ENCODE peak calls at places on chromosome 17, in ten cellular contexts. J, E, L, Y, Z, X, S, U, K and F are unnamed samples. For H3K36me3 and H3K9me3, the result is how much of the 10 kb centered on the place peaks cover.

GRCh38 chr17:7955414-7956042 is 23.5 kb downstream of the CNTROB start:
- DNase-seq in Z (no peak), X (no peak), K (no peak), Y (no peak), S (no peak), L (no peak), U (no peak), E (no peak), J (no peak), F (no peak)

GRCh38 chr17:8310601-8311123 is 621 bp downstream of the ARHGEF15 start:
- DNase-seq in Y (no peak), S (no peak), J (peak), X (no peak), E (no peak), K (no peak), L (no peak), Z (no peak), U (no peak), F (no peak)

GRCh38 chr17:35726609-35727460 is 4.6 kb upstream of the RASL10B start:
- DNase-seq in U (no peak), K (peak), Y (peak), J (peak), Z (no peak), L (peak), S (peak), X (no peak), E (no peak), F (no peak)

GRCh38 chr17:34892864-34893263 is 68.4 kb downstream of the CCT6B start:
- DNase-seq in J (no peak), E (no peak), Y (no peak), U (no peak), S (peak), X (peak), K (no peak), Z (no peak), L (no peak), F (no peak)

GRCh38 chr17:20925954-20926353 is 116.9 kb downstream of the USP22 start:
- DNase-seq in J (no peak), Y (no peak), E (no peak), K (no peak), U (no peak), X (no peak), L (no peak), Z (no peak), S (no peak), F (no peak)

GRCh38 chr17:17682293-17682736 is 1.1 kb downstream of the RAI1 start:
- DNase-seq in J (peak), Z (peak), L (no peak), X (peak), E (no peak), Y (no peak), S (no peak), U (peak), K (peak), F (no peak)

GRCh38 chr17:80795090-80795609 is 196.5 kb upstream of the CHMP6 start:
- DNase-seq in E (peak), L (no peak), X (no peak), Z (no peak), U (no peak), S (no peak), J (no peak), K (no peak), Y (no peak), F (peak)

GRCh38 chr17:49717371-49717841 is 9.6 kb upstream of the SLC35B1 start:
- DNase-seq in U (no peak), E (no peak), J (peak), K (no peak), Y (no peak), S (peak), X (no peak), L (peak), Z (no peak), F (no peak)

GRCh38 chr17:47192549-47192948 is 3.5 kb upstream of the CDC27 start:
- DNase-seq in Z (no peak), U (no peak), Y (no peak), J (no peak), K (no peak), E (no peak), L (no peak), X (no peak), S (no peak), F (no peak)

GRCh38 chr17:73042809-73043685 is 49.4 kb downstream of the SLC39A11 start:
- DNase-seq in J (peak), U (no peak), X (no peak), Y (peak), E (no peak), S (no peak), K (no peak), Z (no peak), L (no peak), F (no peak)

GRCh38 chr17:67441052-67441738 is 64.1 kb downstream of the PITPNC1 start:
- DNase-seq in K (peak), X (no peak), Y (peak), U (no peak), L (no peak), E (no peak), S (peak), Z (no peak), J (no peak), F (no peak)

GRCh38 chr17:40298726-40299125 is 10.3 kb upstream of the RARA start:
- DNase-seq in K (no peak), L (no peak), X (no peak), Y (peak), J (no peak), S (no peak), U (no peak), E (no peak), Z (no peak), F (no peak)

GRCh38 chr17:46774108-46774737 is 44.3 kb downstream of the WNT3 start:
- DNase-seq in K (no peak), Y (no peak), Z (no peak), J (peak), X (no peak), S (no peak), U (no peak), E (no peak), L (no peak), F (no peak)

GRCh38 chr17:8056976-8057625 is 18.2 kb downstream of the ALOX15B start:
- DNase-seq in L (no peak), S (no peak), U (no peak), X (no peak), Z (peak), J (no peak), K (no peak), E (peak), Y (no peak), F (no peak)

GRCh38 chr17:21005803-21006202 is 37.0 kb downstream of the USP22 start:
- DNase-seq in E (no peak), S (no peak), J (no peak), U (no peak), L (no peak), X (no peak), Y (no peak), Z (peak), K (no peak), F (no peak)

GRCh38 chr17:75910699-75911098 is 6.0 kb upstream of the MRPL38 start:
- DNase-seq in L (no peak), S (no peak), J (no peak), K (no peak), E (no peak), Z (no peak), Y (no peak), U (peak), X (no peak), F (no peak)

GRCh38 chr17:76696763-76697701 is 13.7 kb downstream of the MXRA7 start:
- DNase-seq in L (peak), J (peak), Y (no peak), S (peak), K (no peak), E (no peak), X (peak), U (no peak), Z (peak), F (no peak)

GRCh38 chr17:65260626-65261025 is 123.5 kb downstream of the RGS9 start:
- DNase-seq in Y (no peak), X (no peak), U (no peak), L (no peak), Z (no peak), K (no peak), S (no peak), J (no peak), E (no peak), F (no peak)

GRCh38 chr17:15886804-15887203 is 58.1 kb upstream of the ADORA2B start:
- DNase-seq in S (no peak), Y (no peak), Z (no peak), K (no peak), E (no peak), U (no peak), X (no peak), L (no peak), J (no peak), F (no peak)

GRCh38 chr17:39204245-39204644 is 4.2 kb downstream of the RPL19 start:
- DNase-seq in Y (no peak), K (no peak), Z (no peak), S (no peak), X (no peak), J (no peak), E (no peak), U (no peak), L (no peak), F (no peak)
- H3K36me3 ChIP-seq in Y (under half), K (under half), Z (under half), S (under half), X (under half), J (under half), E (under half), U (under half), L (under half), F (under half)

DNA sequence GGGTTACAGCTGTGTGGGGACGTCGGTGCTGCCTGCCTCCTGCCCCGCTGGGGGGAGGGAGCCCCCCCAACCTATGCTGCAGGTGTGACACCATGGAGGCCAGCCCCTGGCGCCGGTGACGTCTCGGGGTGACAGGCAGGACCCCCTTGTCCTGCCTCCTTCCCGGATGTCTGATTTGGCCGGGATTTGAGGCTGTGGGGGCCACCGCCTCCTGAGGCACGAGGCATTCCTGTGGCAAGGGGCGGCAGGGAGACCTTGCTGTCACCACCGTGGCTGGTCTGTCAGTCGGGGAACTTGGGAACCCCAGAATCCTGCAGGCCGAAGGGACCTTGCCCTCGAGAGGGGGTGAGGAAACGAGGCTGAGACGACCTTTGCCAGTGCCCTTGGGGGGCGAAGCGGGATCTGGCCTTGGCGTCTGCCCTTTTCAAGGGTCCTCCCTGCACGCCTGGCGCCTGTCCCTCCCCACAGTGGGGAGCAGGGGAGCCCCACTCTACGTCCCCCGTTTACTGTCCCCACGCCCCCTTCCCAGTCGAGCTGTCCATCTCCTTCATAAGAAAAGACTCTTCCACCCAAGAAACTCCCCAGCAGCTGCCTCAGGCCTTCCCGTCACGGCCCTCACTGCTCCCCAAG is 74.4 kb downstream of the METRNL start:
- DNase-seq in S (no peak), Y (no peak), X (peak), L (no peak), Z (peak), K (no peak), J (no peak), U (no peak), E (no peak), F (peak)
- H3K9me3 ChIP-seq in S (under half), Y (under half), X (under half), L (under half), Z (under half), K (under half), J (under half), U (under half), E (under half), F (under half)

GRCh38 chr17:42494673-42495072 is 36.0 kb downstream of the ATP6V0A1 start:
- DNase-seq in J (no peak), Y (no peak), U (no peak), L (no peak), S (no peak), X (no peak), E (no peak), Z (no peak), K (no peak), F (no peak)
- TF ChIP-seq POLR2A in J (no peak), Y (no peak), U (no peak), L (no peak), S (no peak), X (no peak), E (no peak), Z (no peak), K (no peak), F (no peak)

GRCh38 chr17:45238155-45238774 is 16.6 kb downstream of the FMNL1 start:
- DNase-seq in X (no peak), Z (no peak), K (no peak), U (no peak), E (no peak), L (no peak), S (no peak), Y (no peak), J (no peak), F (no peak)
- H3K36me3 ChIP-seq in X (under half), Z (half or more), K (under half), U (under half), E (under half), L (under half), S (under half), Y (under half), J (under half), F (under half)

GRCh38 chr17:42700890-42701289 is 18.6 kb downstream of the CNTNAP1 start:
- DNase-seq in K (no peak), S (no peak), L (no peak), X (no peak), Z (no peak), Y (no peak), E (no peak), J (no peak), U (no peak), F (no peak)
- H3K9me3 ChIP-seq in K (under half), S (under half), L (under half), X (under half), Z (under half), Y (under half), E (under half), J (under half), U (under half), F (under half)

DNA sequence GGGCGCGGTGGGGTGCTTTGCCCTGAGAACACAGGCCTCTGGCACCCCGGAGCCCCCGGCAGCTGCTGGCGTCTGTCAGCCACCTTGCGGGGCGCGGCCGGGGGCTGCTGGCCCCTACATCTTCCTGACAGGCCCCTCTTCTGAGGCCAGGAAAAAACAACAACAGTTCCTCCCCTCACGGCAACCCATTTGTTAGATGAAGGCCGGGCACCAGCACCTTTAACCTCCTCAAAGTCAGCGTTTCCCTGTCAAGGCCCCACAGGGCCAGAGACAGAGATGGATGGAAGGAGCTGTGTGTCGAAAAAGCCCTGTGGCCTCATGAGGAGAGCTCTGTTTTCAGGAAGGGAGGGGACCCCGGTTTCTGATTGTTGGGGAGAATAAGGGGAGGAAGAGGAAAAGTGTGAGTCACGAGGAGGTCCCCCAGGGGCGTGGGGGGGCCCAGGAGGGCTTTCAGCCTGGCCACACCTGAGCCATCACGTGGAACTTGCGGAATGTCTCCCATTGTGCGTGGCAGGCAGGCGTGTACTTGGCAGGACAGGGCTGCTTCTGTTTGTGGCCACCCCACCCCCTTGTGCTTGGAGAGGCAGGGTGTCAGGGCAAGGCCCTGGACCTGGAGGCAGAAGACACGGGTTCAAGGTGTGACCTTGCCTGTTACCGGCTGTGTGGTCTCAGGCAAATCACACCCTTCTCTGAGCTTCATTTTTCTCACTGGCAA is 3.8 kb upstream of the MEOX1 start:
- DNase-seq in Z (peak), J (peak), L (no peak), E (no peak), K (peak), S (no peak), X (no peak), Y (no peak), U (no peak), F (no peak)
- TF ChIP-seq POLR2A in Z (no peak), J (no peak), L (no peak), E (no peak), K (peak), S (no peak), X (no peak), Y (no peak), U (no peak), F (no peak)

GRCh38 chr17:63491976-63492575 is 15.2 kb downstream of the ACE start:
- DNase-seq in S (no peak), E (no peak), X (no peak), Y (no peak), U (no peak), K (no peak), Z (no peak), J (no peak), L (no peak), F (no peak)

GRCh38 chr17:63490321-63490720 is 13.5 kb downstream of the ACE start:
- DNase-seq in J (no peak), Z (no peak), L (no peak), E (no peak), X (no peak), S (no peak), U (no peak), Y (no peak), K (no peak), F (no peak)

GRCh38 chr17:63490858-63491400 is 14.1 kb downstream of the ACE start:
- DNase-seq in K (no peak), X (no peak), S (no peak), J (no peak), U (no peak), Y (no peak), Z (no peak), E (no peak), L (no peak), F (no peak)

GRCh38 chr17:63492940-63493339 is 16.1 kb downstream of the ACE start:
- DNase-seq in S (no peak), Y (no peak), K (no peak), X (no peak), U (no peak), E (no peak), L (no peak), Z (no peak), J (no peak), F (no peak)

DNA sequence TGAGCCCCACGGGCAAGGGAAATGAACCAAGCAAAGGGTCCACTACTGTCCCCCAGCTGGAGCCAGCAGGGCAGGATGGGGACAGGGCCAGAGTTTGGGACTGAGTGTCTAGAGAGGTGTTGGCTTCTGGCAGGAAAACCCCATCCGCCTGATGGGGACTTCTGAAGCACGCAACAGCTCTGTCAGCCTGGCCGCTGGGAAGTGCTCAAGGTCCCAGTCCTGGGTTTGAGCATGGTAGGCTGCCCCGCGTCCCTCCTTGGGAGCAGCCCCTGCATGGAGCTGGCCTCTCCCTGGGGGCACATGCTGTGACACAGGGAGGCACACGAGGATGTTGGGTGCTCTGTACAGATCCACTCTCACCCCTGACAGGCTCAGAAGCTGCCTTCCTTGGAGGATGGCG is 14.6 kb downstream of the ACE start:
- DNase-seq in X (no peak), J (no peak), Z (no peak), L (no peak), K (no peak), U (no peak), Y (no peak), S (no peak), E (no peak), F (no peak)
- H3K36me3 ChIP-seq in X (under half), J (under half), Z (under half), L (under half), K (under half), U (under half), Y (under half), S (under half), E (under half), F (under half)

DNA sequence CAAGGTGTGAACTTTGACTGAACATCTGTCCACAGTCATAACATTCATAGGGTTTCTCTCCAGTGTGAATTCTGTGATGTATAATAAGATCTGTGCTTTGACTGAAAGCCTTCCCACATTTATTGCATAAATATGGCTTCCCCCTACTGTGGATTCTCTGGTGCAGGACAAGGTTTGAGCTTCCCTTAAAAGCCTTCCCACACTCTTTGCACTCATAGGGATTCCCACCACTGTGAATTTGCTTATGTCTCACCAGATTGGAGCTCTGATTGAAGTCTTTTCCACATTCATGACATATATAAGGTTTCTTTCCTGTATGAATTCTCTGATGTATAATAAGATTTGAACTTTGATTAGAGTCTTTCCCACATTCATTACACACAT is 8.3 kb downstream of the ZNF594 start:
- DNase-seq in S (no peak), Y (no peak), E (no peak), K (no peak), Z (no peak), J (no peak), X (no peak), U (no peak), L (no peak), F (no peak)
- H3K9me3 ChIP-seq in S (under half), Y (half or more), E (half or more), K (half or more), Z (half or more), J (under half), X (under half), U (under half), L (half or more), F (half or more)